ENCODE peak calls at places on chromosomes 4 and X, in six cellular contexts. X is A549, O is GM23338, T is HCT116, G is K562, V is HL-60. W is an unnamed sample.
A peak's percentile ranks its signal among the peaks of the same experiment; 100 is the strongest.

GRCh38 chr4:56773346-56773745 is 48.2 kb downstream of the SPINK2 start:
- DNase-seq in T (no peak), X (no peak), V (no peak), G (no peak), O (no peak), W (no peak)

GRCh38 chr4:149135062-149135461 is 680.6 kb downstream of the IQCM start:
- DNase-seq in X (no peak), O (no peak), G (no peak), V (no peak), T (no peak), W (no peak)

GRCh38 chrX:124028177-124028576 is 66.7 kb downstream of the STAG2 start:
- DNase-seq in G (no peak), T (no peak), V (no peak), X (no peak), O (no peak), W (no peak)

GRCh38 chr4:26463386-26463785 is 26.9 kb downstream of the CCKAR start:
- DNase-seq in X (no peak), T (no peak), G (no peak), V (no peak), O (no peak), W (no peak)

GRCh38 chr4:72319596-72319995 is 249.4 kb downstream of the ADAMTS3 start:
- DNase-seq in V (no peak), G (no peak), O (no peak), X (no peak), T (no peak), W (no peak)

GRCh38 chr4:57020467-57021101 is 41.9 kb downstream of the POLR2B start:
- DNase-seq in G (no peak), O (no peak), X (peak; percentile 17), T (no peak), V (no peak), W (no peak)

GRCh38 chrX:148530464-148531077 is 30.2 kb downstream of the AFF2 start:
- DNase-seq in T (no peak), G (peak; percentile 39), O (peak; percentile 55), V (no peak), X (peak; percentile 29), W (no peak)

GRCh38 chr4:121096174-121096573 is 23.8 kb upstream of the NDNF start:
- DNase-seq in T (no peak), G (no peak), O (no peak), V (no peak), X (no peak), W (no peak)

GRCh38 chrX:65671966-65672365 is 4.5 kb downstream of the MSN start:
- DNase-seq in V (no peak), O (no peak), X (no peak), G (no peak), T (no peak), W (no peak)

GRCh38 chrX:107451754-107452153 is 2.3 kb downstream of the FRMPD3 start:
- DNase-seq in O (peak; percentile 61), X (no peak), G (no peak), T (no peak), V (no peak), W (no peak)

GRCh38 chr4:110087116-110087708 is 111.2 kb downstream of the ELOVL6 start:
- DNase-seq in X (no peak), O (no peak), T (peak; percentile 51), G (no peak), V (no peak), W (no peak)

GRCh38 chr4:123699823-123700822 is 303.5 kb downstream of the SPRY1 start:
- DNase-seq in T (no peak), O (no peak), V (no peak), X (no peak), G (no peak), W (no peak)

GRCh38 chr4:16270654-16271328 is 44.5 kb upstream of the TAPT1 start:
- DNase-seq in X (peak; percentile 4), V (peak; percentile 59), O (peak; percentile 70), T (no peak), G (peak; percentile 19), W (no peak)

GRCh38 chr4:163534056-163534455 is 39.6 kb downstream of the TMA16 start:
- DNase-seq in T (no peak), O (no peak), G (no peak), X (no peak), V (no peak), W (no peak)

GRCh38 chr4:8727546-8728510 is 135.3 kb downstream of the CPZ start:
- DNase-seq in O (no peak), V (no peak), T (no peak), X (no peak), G (no peak), W (no peak)

GRCh38 chrX:149860445-149860844 is 20.5 kb upstream of the MAGEA8 start:
- DNase-seq in V (no peak), G (no peak), T (no peak), X (no peak), O (no peak), W (no peak)

GRCh38 chr4:18388029-18388428 is 366.5 kb upstream of the LCORL start:
- DNase-seq in O (peak; percentile 4), X (no peak), G (no peak), T (no peak), V (no peak), W (no peak)

GRCh38 chr4:108512615-108513505 is 107.5 kb upstream of the RPL34 start:
- DNase-seq in X (peak; percentile 11), T (no peak), G (peak; percentile 74), O (peak; percentile 69), V (no peak), W (no peak)

GRCh38 chrX:10117864-10118377 is 38.9 kb upstream of the CLCN4 start:
- DNase-seq in O (no peak), V (no peak), X (no peak), T (no peak), G (no peak), W (no peak)

GRCh38 chr4:109128589-109128988 is 173.9 kb downstream of the COL25A1 start:
- DNase-seq in O (no peak), V (no peak), G (peak; percentile 25), X (no peak), T (no peak), W (no peak)

GRCh38 chrX:39309721-39310152 is 508.5 kb downstream of the MID1IP1 start:
- DNase-seq in V (no peak), X (peak; percentile 1), G (peak; percentile 2), O (no peak), T (no peak), W (no peak)

GRCh38 chr4:176964116-176964691 is 171.5 kb upstream of the VEGFC start:
- DNase-seq in G (no peak), X (peak; percentile 26), O (peak; percentile 69), T (peak; percentile 16), V (peak; percentile 34), W (no peak)

GRCh38 chr4:2824329-2825183 is 19.1 kb upstream of the ADD1 start:
- DNase-seq in O (no peak), V (no peak), X (no peak), G (no peak), T (no peak), W (no peak)

GRCh38 chr4:24734511-24734910 is 60.9 kb upstream of the SOD3 start:
- DNase-seq in O (no peak), X (no peak), T (no peak), G (no peak), V (no peak), W (no peak)

GRCh38 chrX:70289168-70289792 is 447 bp downstream of the PDZD11 start:
- DNase-seq in X (no peak), O (no peak), T (no peak), V (no peak), G (peak; percentile 1), W (no peak)

GRCh38 chr4:7584760-7585159 is 150.0 kb upstream of the PSAPL1 start:
- DNase-seq in G (no peak), T (no peak), X (no peak), V (no peak), O (no peak), W (no peak)

GRCh38 chr4:7584133-7584532 is 149.4 kb upstream of the PSAPL1 start:
- DNase-seq in T (no peak), O (no peak), V (no peak), G (no peak), X (no peak), W (no peak)

GRCh38 chr4:7581477-7581876 is 146.7 kb upstream of the PSAPL1 start:
- DNase-seq in X (peak; percentile 4), O (peak; percentile 84), G (peak; percentile 46), T (no peak), V (no peak), W (no peak)

GRCh38 chr4:7585768-7586167 is 151.0 kb upstream of the PSAPL1 start:
- DNase-seq in T (no peak), V (no peak), O (no peak), X (peak; percentile 56), G (no peak), W (no peak)

GRCh38 chr4:7582313-7583096 is 147.8 kb upstream of the PSAPL1 start:
- DNase-seq in X (no peak), G (no peak), T (no peak), O (no peak), V (no peak), W (no peak)
- TF ChIP-seq REST in X (no peak), G (no peak), T (peak; percentile 1), O (no peak), V (no peak), W (no peak)

GRCh38 chr4:82461710-82462109 is 31.3 kb downstream of the ENOPH1 start:
- DNase-seq in O (no peak), G (no peak), X (no peak), T (no peak), V (no peak), W (no peak)

GRCh38 chr4:82462415-82462831 is 32.0 kb downstream of the ENOPH1 start:
- DNase-seq in T (peak; percentile 73), G (peak; percentile 91), O (peak; percentile 92), V (peak; percentile 85), X (peak; percentile 76), W (peak; percentile 59)

GRCh38 chr4:82457266-82457665 is 26.9 kb downstream of the ENOPH1 start:
- DNase-seq in V (no peak), T (no peak), X (no peak), O (no peak), G (no peak), W (no peak)

GRCh38 chr4:82463221-82463620 is 32.8 kb downstream of the ENOPH1 start:
- DNase-seq in G (no peak), O (no peak), X (no peak), V (no peak), T (no peak), W (no peak)

DNA sequence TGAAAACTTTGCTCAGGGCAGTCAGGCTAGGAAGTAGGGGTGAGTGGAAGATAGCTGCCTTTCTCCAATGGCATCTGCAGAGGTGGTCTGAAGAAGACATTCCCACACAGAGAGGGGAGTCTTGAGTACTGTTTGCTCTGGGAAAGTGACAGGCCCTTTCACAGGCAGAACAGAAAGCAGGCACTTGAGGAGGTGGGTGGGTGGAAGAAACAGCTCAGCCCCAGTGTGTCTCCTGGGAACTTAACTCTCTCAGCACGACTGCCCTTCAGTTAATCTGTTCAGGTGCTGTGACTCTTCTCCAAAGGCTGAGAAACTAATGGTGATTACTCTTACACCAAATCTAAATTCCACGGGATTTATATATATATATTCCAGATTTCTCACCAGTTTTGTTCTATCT is 28.3 kb downstream of the ENOPH1 start:
- DNase-seq in X (no peak), G (no peak), V (no peak), T (no peak), O (no peak), W (no peak)
- TF ChIP-seq REST in X (no peak), G (no peak), V (no peak), T (no peak), O (no peak), W (no peak)

GRCh38 chr4:77473509-77473908 is 132.1 kb upstream of the CXCL13 start:
- DNase-seq in V (no peak), T (peak; percentile 39), X (peak; percentile 17), G (peak; percentile 32), O (peak; percentile 79), W (peak; percentile 4)
- TF ChIP-seq REST in V (no peak), T (no peak), X (no peak), G (no peak), O (no peak), W (no peak)

GRCh38 chr4:38743866-38744265 is 38.9 kb downstream of the TLR10 start:
- DNase-seq in T (no peak), X (no peak), V (no peak), O (no peak), G (no peak), W (no peak)
- TF ChIP-seq REST in T (no peak), X (no peak), V (no peak), O (no peak), G (no peak), W (no peak)

W was measured in Panc1.